ENCODE peak calls at places on chromosome 6, in five cellular contexts. One of them, this sample, is unnamed.

GRCh38 chr6:111027219-111027618 is 45.4 kb downstream of the RPF2 start:
- DNase-seq in Peyer's patch: no peak
- DNase-seq in GM10248: no peak
- DNase-seq in CD4-positive, alpha-beta T cell: no peak
- DNase-seq in SK-N-SH: no peak
- DNase-seq in this sample: no peak

GRCh38 chr6:126888727-126889725 is 229.4 kb upstream of the RSPO3 start:
- DNase-seq in Peyer's patch: no peak
- DNase-seq in GM10248: no peak
- DNase-seq in CD4-positive, alpha-beta T cell: no peak
- DNase-seq in SK-N-SH: no peak
- DNase-seq in this sample: no peak

GRCh38 chr6:148364056-148364844 is 21.6 kb downstream of the SASH1 start:
- DNase-seq in Peyer's patch: no peak
- DNase-seq in GM10248: no peak
- DNase-seq in CD4-positive, alpha-beta T cell: no peak
- DNase-seq in SK-N-SH: no peak
- DNase-seq in this sample: no peak

GRCh38 chr6:151044465-151045441 is 179.3 kb downstream of the MTHFD1L start:
- DNase-seq in Peyer's patch: peak
- DNase-seq in GM10248: no peak
- DNase-seq in CD4-positive, alpha-beta T cell: no peak
- DNase-seq in SK-N-SH: peak
- DNase-seq in this sample: no peak

GRCh38 chr6:41733349-41733706 is 2.1 kb downstream of the TFEB start:
- DNase-seq in Peyer's patch: no peak
- DNase-seq in GM10248: no peak
- DNase-seq in CD4-positive, alpha-beta T cell: no peak
- DNase-seq in SK-N-SH: no peak
- DNase-seq in this sample: no peak

GRCh38 chr6:47478233-47479155 is 905 bp downstream of the CD2AP start:
- DNase-seq in Peyer's patch: no peak
- DNase-seq in GM10248: no peak
- DNase-seq in CD4-positive, alpha-beta T cell: no peak
- DNase-seq in SK-N-SH: no peak
- DNase-seq in this sample: no peak

GRCh38 chr6:142015011-142015410 is 117.7 kb upstream of the GJE1 start:
- DNase-seq in Peyer's patch: no peak
- DNase-seq in GM10248: no peak
- DNase-seq in CD4-positive, alpha-beta T cell: no peak
- DNase-seq in SK-N-SH: no peak
- DNase-seq in this sample: no peak

GRCh38 chr6:3900744-3901351 is 51.7 kb downstream of the FAM50B start:
- DNase-seq in Peyer's patch: no peak
- DNase-seq in GM10248: no peak
- DNase-seq in CD4-positive, alpha-beta T cell: no peak
- DNase-seq in SK-N-SH: no peak
- DNase-seq in this sample: no peak

GRCh38 chr6:57216235-57217101 is 5.6 kb downstream of the RAB23 start:
- DNase-seq in Peyer's patch: no peak
- DNase-seq in GM10248: no peak
- DNase-seq in CD4-positive, alpha-beta T cell: no peak
- DNase-seq in SK-N-SH: no peak
- DNase-seq in this sample: no peak
- TF ChIP-seq CTCF in Peyer's patch: peak
- TF ChIP-seq CTCF in GM10248: no peak
- TF ChIP-seq CTCF in CD4-positive, alpha-beta T cell: no peak
- TF ChIP-seq CTCF in SK-N-SH: peak
- TF ChIP-seq CTCF in this sample: no peak

DNA sequence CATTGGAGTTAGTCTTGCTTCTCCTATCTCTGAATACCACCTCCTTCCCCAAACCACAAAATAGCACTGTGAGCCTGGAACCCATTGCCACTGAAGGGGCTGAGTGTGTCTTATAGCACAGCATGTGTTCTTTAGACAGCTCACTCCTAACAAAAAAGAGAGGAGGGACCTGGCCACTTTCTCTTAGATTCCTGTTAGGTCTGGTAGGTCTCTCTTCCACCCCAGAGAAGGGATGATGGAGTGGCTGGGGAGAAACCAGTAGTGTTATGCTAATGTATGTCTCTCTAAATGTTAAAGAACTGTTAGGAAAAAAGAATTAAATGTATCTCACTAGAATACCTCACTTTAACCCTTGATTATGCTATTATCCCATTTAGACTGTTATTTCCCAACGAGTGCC is 340.3 kb downstream of the EPHA7 start:
- DNase-seq in Peyer's patch: no peak
- DNase-seq in GM10248: no peak
- DNase-seq in CD4-positive, alpha-beta T cell: no peak
- DNase-seq in SK-N-SH: no peak
- DNase-seq in this sample: no peak
- TF ChIP-seq CTCF in Peyer's patch: no peak
- TF ChIP-seq CTCF in GM10248: no peak
- TF ChIP-seq CTCF in CD4-positive, alpha-beta T cell: no peak
- TF ChIP-seq CTCF in SK-N-SH: no peak
- TF ChIP-seq CTCF in this sample: no peak

DNA sequence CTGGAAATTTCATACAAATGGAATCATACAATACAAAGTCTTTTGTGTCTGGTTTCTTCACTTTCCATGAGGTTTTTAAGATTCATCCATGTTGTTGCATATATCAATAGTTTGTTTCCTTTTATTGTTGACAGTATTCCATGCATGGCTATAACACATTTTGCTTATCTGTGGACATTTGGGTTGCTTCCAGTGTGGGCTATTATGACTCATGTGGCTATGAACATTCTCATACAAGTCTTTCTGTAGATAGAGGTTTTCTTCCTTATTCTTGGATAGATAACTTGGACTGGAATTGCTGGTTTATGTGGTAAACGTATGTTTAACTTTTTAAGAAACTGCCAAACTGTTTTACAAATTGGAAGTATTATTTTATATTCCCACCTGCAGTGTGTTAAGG is 30.0 kb upstream of the KIF6 start:
- DNase-seq in Peyer's patch: no peak
- DNase-seq in GM10248: no peak
- DNase-seq in CD4-positive, alpha-beta T cell: no peak
- DNase-seq in SK-N-SH: no peak
- DNase-seq in this sample: no peak
- TF ChIP-seq CTCF in Peyer's patch: no peak
- TF ChIP-seq CTCF in GM10248: no peak
- TF ChIP-seq CTCF in CD4-positive, alpha-beta T cell: no peak
- TF ChIP-seq CTCF in SK-N-SH: no peak
- TF ChIP-seq CTCF in this sample: no peak

GRCh38 chr6:122947355-122947754 is 48.7 kb upstream of the CLVS2 start:
- DNase-seq in Peyer's patch: no peak
- DNase-seq in GM10248: peak
- DNase-seq in CD4-positive, alpha-beta T cell: no peak
- DNase-seq in SK-N-SH: peak
- DNase-seq in this sample: no peak
- TF ChIP-seq CTCF in Peyer's patch: no peak
- TF ChIP-seq CTCF in GM10248: no peak
- TF ChIP-seq CTCF in CD4-positive, alpha-beta T cell: no peak
- TF ChIP-seq CTCF in SK-N-SH: no peak
- TF ChIP-seq CTCF in this sample: no peak

GRCh38 chr6:94570576-94570975 is 1006.8 kb upstream of the MANEA start:
- DNase-seq in Peyer's patch: no peak
- DNase-seq in GM10248: no peak
- DNase-seq in CD4-positive, alpha-beta T cell: no peak
- DNase-seq in SK-N-SH: no peak
- DNase-seq in this sample: no peak
- TF ChIP-seq CTCF in Peyer's patch: no peak
- TF ChIP-seq CTCF in GM10248: no peak
- TF ChIP-seq CTCF in CD4-positive, alpha-beta T cell: no peak
- TF ChIP-seq CTCF in SK-N-SH: no peak
- TF ChIP-seq CTCF in this sample: no peak

GRCh38 chr6:27472617-27473400 is at the start of gene ZNF184:
- DNase-seq in Peyer's patch: peak
- DNase-seq in GM10248: peak
- DNase-seq in CD4-positive, alpha-beta T cell: peak
- DNase-seq in SK-N-SH: peak
- DNase-seq in this sample: peak

GRCh38 chr6:27471365-27472115 is 1.4 kb downstream of the ZNF184 start:
- DNase-seq in Peyer's patch: no peak
- DNase-seq in GM10248: no peak
- DNase-seq in CD4-positive, alpha-beta T cell: no peak
- DNase-seq in SK-N-SH: no peak
- DNase-seq in this sample: no peak

GRCh38 chr6:27470023-27470422 is 2.9 kb downstream of the ZNF184 start:
- DNase-seq in Peyer's patch: no peak
- DNase-seq in GM10248: no peak
- DNase-seq in CD4-positive, alpha-beta T cell: no peak
- DNase-seq in SK-N-SH: no peak
- DNase-seq in this sample: no peak

GRCh38 chr6:27474172-27474465 is 1.2 kb upstream of the ZNF184 start:
- DNase-seq in Peyer's patch: no peak
- DNase-seq in GM10248: no peak
- DNase-seq in CD4-positive, alpha-beta T cell: no peak
- DNase-seq in SK-N-SH: no peak
- DNase-seq in this sample: no peak

DNA sequence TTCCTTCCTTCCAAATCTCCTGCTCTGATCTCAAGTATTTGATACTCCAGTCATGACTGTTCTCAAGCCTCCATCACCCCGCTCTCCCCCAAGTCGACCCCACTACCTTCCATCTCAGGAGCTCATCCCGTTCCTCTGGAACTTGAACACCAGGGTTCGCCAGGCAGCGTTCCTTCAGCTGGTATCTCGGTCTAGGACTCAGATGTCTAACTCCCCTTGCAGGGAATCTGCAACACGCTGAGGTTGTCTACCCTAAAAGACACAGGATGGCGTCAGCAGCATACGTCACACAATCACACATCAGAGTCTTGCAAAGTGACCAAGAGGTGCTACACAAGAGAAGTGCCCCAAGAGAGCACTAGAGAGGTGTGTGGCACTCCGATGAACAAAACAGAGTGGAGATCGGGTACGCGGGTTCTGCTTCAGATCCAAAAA is 706 bp downstream of the ZNF184 start:
- DNase-seq in Peyer's patch: peak
- DNase-seq in GM10248: peak
- DNase-seq in CD4-positive, alpha-beta T cell: peak
- DNase-seq in SK-N-SH: peak
- DNase-seq in this sample: peak
- TF ChIP-seq CTCF in Peyer's patch: no peak
- TF ChIP-seq CTCF in GM10248: no peak
- TF ChIP-seq CTCF in CD4-positive, alpha-beta T cell: no peak
- TF ChIP-seq CTCF in SK-N-SH: no peak
- TF ChIP-seq CTCF in this sample: no peak

GRCh38 chr6:42783876-42784738 is 2.3 kb downstream of the BICRAL start:
- DNase-seq in Peyer's patch: no peak
- DNase-seq in GM10248: no peak
- DNase-seq in CD4-positive, alpha-beta T cell: no peak
- DNase-seq in SK-N-SH: no peak
- DNase-seq in this sample: no peak

GRCh38 chr6:42787018-42787611 is 5.3 kb downstream of the BICRAL start:
- DNase-seq in Peyer's patch: no peak
- DNase-seq in GM10248: no peak
- DNase-seq in CD4-positive, alpha-beta T cell: no peak
- DNase-seq in SK-N-SH: no peak
- DNase-seq in this sample: no peak

GRCh38 chr6:42788671-42789070 is 6.8 kb downstream of the BICRAL start:
- DNase-seq in Peyer's patch: no peak
- DNase-seq in GM10248: no peak
- DNase-seq in CD4-positive, alpha-beta T cell: no peak
- DNase-seq in SK-N-SH: no peak
- DNase-seq in this sample: no peak

GRCh38 chr6:42784739-42785498 is 3.1 kb downstream of the BICRAL start:
- DNase-seq in Peyer's patch: no peak
- DNase-seq in GM10248: no peak
- DNase-seq in CD4-positive, alpha-beta T cell: no peak
- DNase-seq in SK-N-SH: no peak
- DNase-seq in this sample: no peak

GRCh38 chr6:42786525-42786985 is 4.7 kb downstream of the BICRAL start:
- DNase-seq in Peyer's patch: no peak
- DNase-seq in GM10248: no peak
- DNase-seq in CD4-positive, alpha-beta T cell: no peak
- DNase-seq in SK-N-SH: no peak
- DNase-seq in this sample: no peak
- TF ChIP-seq CTCF in Peyer's patch: no peak
- TF ChIP-seq CTCF in GM10248: no peak
- TF ChIP-seq CTCF in CD4-positive, alpha-beta T cell: no peak
- TF ChIP-seq CTCF in SK-N-SH: no peak
- TF ChIP-seq CTCF in this sample: no peak

GRCh38 chr6:26594128-26594493 is 2.6 kb upstream of the ABT1 start:
- DNase-seq in Peyer's patch: no peak
- DNase-seq in GM10248: no peak
- DNase-seq in CD4-positive, alpha-beta T cell: no peak
- DNase-seq in SK-N-SH: no peak
- DNase-seq in this sample: no peak

GRCh38 chr6:26594730-26595632 is 1.8 kb upstream of the ABT1 start:
- DNase-seq in Peyer's patch: no peak
- DNase-seq in GM10248: no peak
- DNase-seq in CD4-positive, alpha-beta T cell: no peak
- DNase-seq in SK-N-SH: peak
- DNase-seq in this sample: peak

GRCh38 chr6:26593278-26594127 is 3.2 kb upstream of the ABT1 start:
- DNase-seq in Peyer's patch: no peak
- DNase-seq in GM10248: no peak
- DNase-seq in CD4-positive, alpha-beta T cell: no peak
- DNase-seq in SK-N-SH: no peak
- DNase-seq in this sample: no peak

GRCh38 chr6:26595669-26596269 is 984 bp upstream of the ABT1 start:
- DNase-seq in Peyer's patch: peak
- DNase-seq in GM10248: peak
- DNase-seq in CD4-positive, alpha-beta T cell: peak
- DNase-seq in SK-N-SH: peak
- DNase-seq in this sample: peak

GRCh38 chr6:26592649-26593048 is 4.1 kb upstream of the ABT1 start:
- DNase-seq in Peyer's patch: no peak
- DNase-seq in GM10248: no peak
- DNase-seq in CD4-positive, alpha-beta T cell: no peak
- DNase-seq in SK-N-SH: peak
- DNase-seq in this sample: no peak
- TF ChIP-seq CTCF in Peyer's patch: no peak
- TF ChIP-seq CTCF in GM10248: no peak
- TF ChIP-seq CTCF in CD4-positive, alpha-beta T cell: no peak
- TF ChIP-seq CTCF in SK-N-SH: no peak
- TF ChIP-seq CTCF in this sample: peak

GRCh38 chr6:79737172-79737571 is 106.0 kb downstream of the SH3BGRL2 start:
- DNase-seq in Peyer's patch: no peak
- DNase-seq in GM10248: no peak
- DNase-seq in CD4-positive, alpha-beta T cell: no peak
- DNase-seq in SK-N-SH: peak
- DNase-seq in this sample: no peak
- TF ChIP-seq CTCF in Peyer's patch: no peak
- TF ChIP-seq CTCF in GM10248: no peak
- TF ChIP-seq CTCF in CD4-positive, alpha-beta T cell: no peak
- TF ChIP-seq CTCF in SK-N-SH: no peak
- TF ChIP-seq CTCF in this sample: no peak

DNA sequence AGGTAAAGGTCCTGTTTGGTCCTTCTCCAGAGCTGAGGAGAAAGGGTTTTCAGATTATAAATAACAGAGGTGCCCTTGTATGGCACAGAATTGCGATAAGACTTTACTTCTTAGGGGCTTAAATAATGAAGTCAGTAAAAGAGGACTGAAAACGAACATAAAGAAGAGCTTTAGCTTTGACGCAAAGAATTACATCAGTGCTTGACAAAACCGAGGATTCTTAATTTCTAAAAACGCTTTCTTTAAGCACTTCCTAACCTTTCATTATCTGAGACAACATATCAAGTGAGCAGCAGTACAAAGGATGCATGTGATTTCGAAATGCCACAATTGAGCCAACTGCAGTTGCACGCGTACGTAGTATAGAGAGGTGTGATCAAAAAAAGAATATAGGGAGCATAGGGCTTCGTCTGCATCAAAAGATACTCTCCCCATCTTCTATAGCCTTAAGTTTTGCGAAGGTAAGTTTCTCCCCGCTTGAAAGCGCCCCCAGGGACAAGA is 848 bp upstream of the LOC128125822 start:
- DNase-seq in Peyer's patch: no peak
- DNase-seq in GM10248: no peak
- DNase-seq in CD4-positive, alpha-beta T cell: no peak
- DNase-seq in SK-N-SH: no peak
- DNase-seq in this sample: no peak
- TF ChIP-seq CTCF in Peyer's patch: no peak
- TF ChIP-seq CTCF in GM10248: no peak
- TF ChIP-seq CTCF in CD4-positive, alpha-beta T cell: no peak
- TF ChIP-seq CTCF in SK-N-SH: no peak
- TF ChIP-seq CTCF in this sample: no peak